ENCODE peak calls at places on chromosomes 2 and 18, in ten cellular contexts. W, E, H, U, V, D, L, M, Y and B are unnamed samples.
A peak's percentile ranks its signal among the peaks of the same experiment; 100 is the strongest.

GRCh38 chr2:111116843-111117665 is 3.7 kb upstream of the BCL2L11 start:
- DNase-seq in D (peak; percentile 87), H (peak; percentile 82), U (peak; percentile 66), V (peak; percentile 93), W (peak; percentile 66), M (peak; percentile 92), E (peak; percentile 81), Y (peak; percentile 70), L (peak; percentile 76), B (peak; percentile 43)

GRCh38 chr2:101630224-101630949 is 67.1 kb upstream of the MAP4K4 start:
- DNase-seq in L (peak; percentile 76), E (no peak), V (peak; percentile 37), M (no peak), H (peak; percentile 21), D (peak; percentile 95), U (no peak), W (no peak), Y (no peak), B (no peak)

GRCh38 chr2:112799291-112799975 is 15.1 kb upstream of the IL1A start:
- DNase-seq in E (no peak), Y (no peak), U (no peak), L (no peak), H (no peak), W (no peak), M (no peak), V (no peak), D (no peak), B (no peak)

GRCh38 chr2:61707984-61708852 is 145.6 kb downstream of the FAM161A start:
- DNase-seq in Y (peak; percentile 83), E (no peak), D (peak; percentile 80), H (peak; percentile 78), W (no peak), V (no peak), L (no peak), M (no peak), U (peak; percentile 69), B (peak; percentile 73)

GRCh38 chr18:77201508-77201907 is 48.1 kb upstream of the GALR1 start:
- DNase-seq in Y (no peak), D (peak; percentile 66), U (no peak), H (no peak), M (no peak), E (no peak), L (no peak), W (no peak), V (no peak), B (no peak)

GRCh38 chr2:229733606-229734205 is 19.4 kb upstream of the DNER start:
- DNase-seq in E (no peak), H (no peak), M (no peak), U (no peak), L (no peak), D (no peak), Y (no peak), W (no peak), V (peak; percentile 54), B (no peak)

GRCh38 chr2:95346236-95346737 is 49.1 kb downstream of the KCNIP3 start:
- DNase-seq in V (no peak), W (peak; percentile 70), L (peak; percentile 63), E (peak; percentile 84), D (peak; percentile 75), U (peak; percentile 71), Y (no peak), H (no peak), M (peak; percentile 26), B (no peak)

GRCh38 chr2:23492337-23492675 is 107.3 kb downstream of the KLHL29 start:
- DNase-seq in E (no peak), W (no peak), Y (no peak), H (no peak), V (no peak), L (no peak), M (no peak), U (no peak), D (no peak), B (no peak)

GRCh38 chr2:209579236-209579749 is 155.4 kb downstream of the MAP2 start:
- DNase-seq in U (no peak), V (peak; percentile 64), H (no peak), Y (peak; percentile 24), M (peak; percentile 31), L (no peak), D (no peak), E (no peak), W (no peak), B (peak; percentile 12)

GRCh38 chr18:76340410-76340809 is 154.6 kb downstream of the ZNF516 start:
- DNase-seq in Y (no peak), V (no peak), L (no peak), D (no peak), U (no peak), H (no peak), W (no peak), E (no peak), M (no peak), B (no peak)

GRCh38 chr18:354003-354402 is 86.2 kb upstream of the THOC1 start:
- DNase-seq in Y (no peak), E (no peak), U (no peak), W (no peak), M (no peak), V (no peak), D (no peak), L (no peak), H (no peak), B (no peak)

GRCh38 chr2:238855891-238856580 is 8.2 kb downstream of the TWIST2 start:
- DNase-seq in U (no peak), V (peak; percentile 30), M (no peak), Y (no peak), E (peak; percentile 57), L (no peak), D (no peak), H (no peak), W (no peak), B (no peak)

GRCh38 chr18:35024965-35025364 is 16.2 kb upstream of the MAPRE2 start:
- DNase-seq in L (peak; percentile 50), D (peak; percentile 8), Y (no peak), V (no peak), W (peak; percentile 65), E (peak; percentile 96), M (no peak), H (peak; percentile 13), U (peak; percentile 77), B (peak; percentile 34)

GRCh38 chr18:68263481-68263880 is 451.4 kb downstream of the TMX3 start:
- DNase-seq in E (no peak), L (no peak), W (no peak), D (peak; percentile 76), Y (no peak), V (no peak), M (no peak), H (no peak), U (no peak), B (peak; percentile 43)

GRCh38 chr2:138275292-138275690 is 226.3 kb upstream of the SPOPL start:
- DNase-seq in D (peak; percentile 12), H (peak; percentile 20), W (no peak), E (no peak), M (no peak), V (peak; percentile 67), U (no peak), L (no peak), Y (no peak), B (no peak)

GRCh38 chr18:9403795-9404564 is 69.4 kb downstream of the TWSG1 start:
- DNase-seq in L (no peak), D (no peak), H (peak; percentile 54), M (peak; percentile 75), U (peak; percentile 68), V (peak; percentile 78), Y (no peak), E (no peak), W (peak; percentile 40), B (peak; percentile 49)

DNA sequence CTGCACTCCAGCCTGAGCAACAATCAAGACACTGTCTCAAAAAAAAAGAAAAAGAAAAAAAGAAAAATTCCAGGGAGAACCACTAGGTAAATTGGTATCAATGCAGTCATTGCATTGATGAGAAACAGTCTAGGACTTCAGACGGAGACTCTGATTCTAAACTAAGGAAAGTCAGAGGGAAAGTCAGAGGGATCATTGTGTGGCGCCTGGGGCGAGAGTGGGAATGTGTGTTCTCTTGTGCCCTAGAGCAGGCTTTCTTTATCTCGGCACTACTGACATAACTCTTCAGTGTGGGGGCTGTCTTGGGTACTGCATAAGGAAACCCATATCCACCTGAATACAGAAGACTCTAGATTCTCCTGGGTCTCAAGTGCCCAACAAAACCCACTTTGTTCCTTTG is 24.8 kb downstream of the SERPINE2 start:
- DNase-seq in M (no peak), H (no peak), E (no peak), Y (no peak), L (no peak), V (no peak), D (no peak), W (no peak), U (no peak), B (no peak)
- TF ChIP-seq CTCF in M (no peak), H (no peak), E (no peak), Y (no peak), L (no peak), V (no peak), D (no peak), W (no peak), U (no peak), B (no peak)

GRCh38 chr2:60556998-60557955 is 3.8 kb upstream of the BCL11A start:
- DNase-seq in D (no peak), E (no peak), H (no peak), V (no peak), M (no peak), Y (no peak), U (no peak), L (no peak), W (no peak), B (no peak)
- H3K27me3 ChIP-seq in D (peaks cover 62% of the 10 kb centered on the region), E (no peaks in the 10 kb centered on the region), H (peaks cover 12% of the 10 kb centered on the region), V (peaks cover 77% of the 10 kb centered on the region), M (no peaks in the 10 kb centered on the region), Y (peaks cover 12% of the 10 kb centered on the region), U (peaks cover 38% of the 10 kb centered on the region), L (peaks cover 58% of the 10 kb centered on the region), W (peaks cover 74% of the 10 kb centered on the region), B (peaks cover 18% of the 10 kb centered on the region)

GRCh38 chr2:96574364-96574763 is 37.8 kb downstream of the ARID5A start:
- DNase-seq in H (no peak), M (no peak), V (no peak), E (no peak), U (no peak), L (no peak), Y (no peak), D (no peak), W (no peak), B (no peak)
- TF ChIP-seq CTCF in H (peak; percentile 19), M (peak; percentile 28), V (peak; percentile 57), E (no peak), U (no peak), L (no peak), Y (no peak), D (peak; percentile 20), W (no peak), B (peak; percentile 51)

DNA sequence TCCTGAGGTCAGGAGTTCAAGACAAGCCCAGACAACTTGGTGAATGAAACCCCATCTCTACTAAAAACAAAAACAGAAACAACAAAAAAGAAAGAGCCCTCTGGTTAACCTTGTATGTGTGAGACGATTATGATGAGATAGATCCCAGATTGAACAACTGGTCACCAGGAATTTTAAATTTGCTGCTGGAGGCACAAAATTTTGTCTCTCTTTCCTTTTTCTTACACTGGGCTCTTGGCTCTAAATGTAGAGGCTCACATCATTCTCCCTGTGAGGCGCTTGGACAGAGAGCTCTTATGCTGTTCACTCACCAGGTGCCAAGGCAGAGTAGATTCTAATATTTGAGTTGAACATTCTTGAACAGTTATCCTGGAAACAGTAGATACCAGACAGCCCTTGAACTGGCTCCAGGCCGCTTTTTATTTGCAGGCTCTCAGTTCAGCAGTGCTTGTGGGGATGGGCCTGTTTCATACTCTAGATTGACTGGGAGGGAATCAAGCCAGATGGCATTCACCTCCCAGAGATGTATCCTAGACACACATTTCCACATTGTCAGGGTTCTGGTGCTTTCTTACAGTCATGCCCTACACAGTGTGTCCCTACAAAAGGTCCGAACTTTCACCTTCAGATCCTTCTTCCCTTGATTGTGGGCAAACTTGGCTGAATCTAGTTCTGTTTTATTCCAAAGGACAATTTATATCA is 1159.6 kb downstream of the RPIA start:
- DNase-seq in W (no peak), Y (no peak), L (no peak), D (no peak), E (no peak), U (no peak), H (no peak), M (no peak), V (no peak), B (no peak)
- H3K27me3 ChIP-seq in W (no peaks in the 10 kb centered on the region), Y (no peaks in the 10 kb centered on the region), L (peaks cover 8% of the 10 kb centered on the region), D (peaks cover 40% of the 10 kb centered on the region), E (no peaks in the 10 kb centered on the region), U (peaks cover 8% of the 10 kb centered on the region), H (no peaks in the 10 kb centered on the region), M (no peaks in the 10 kb centered on the region), V (no peaks in the 10 kb centered on the region), B (no peaks in the 10 kb centered on the region)